ENCODE peak calls at places on chromosome 17, in six cellular contexts. C is neural progenitor cell, Q is mesendoderm, L is IMR-90, H is mesenchymal stem cell, E is uterus. X is an unnamed sample. For H3K36me3 and H3K4me1, the result is how much of the 10 kb centered on the place peaks cover.

GRCh38 chr17:35655303-35655702 is 68.2 kb downstream of the AP2B1 start:
- DNase-seq in C (no peak), Q (no peak), L (no peak), H (no peak), E (no peak), X (no peak)

GRCh38 chr17:51818777-51819176 is 339.7 kb downstream of the CA10 start:
- DNase-seq in C (no peak), Q (no peak), L (no peak), H (no peak), E (no peak), X (no peak)

GRCh38 chr17:78637643-78638042 is 60.4 kb upstream of the DNAH17 start:
- DNase-seq in C (no peak), Q (no peak), L (no peak), H (no peak), E (no peak), X (no peak)

GRCh38 chr17:14205992-14206461 is 30.6 kb downstream of the CDRT15 start:
- DNase-seq in C (no peak), Q (no peak), L (no peak), H (no peak), E (no peak), X (no peak)

GRCh38 chr17:56808503-56808902 is 25.2 kb downstream of the C17orf67 start:
- DNase-seq in C (no peak), Q (no peak), L (no peak), H (no peak), E (no peak), X (no peak)

GRCh38 chr17:68456529-68457167 is 648 bp downstream of the WIPI1 start:
- DNase-seq in C (peak), Q (peak), L (peak), H (peak), E (peak), X (peak)

GRCh38 chr17:4187076-4187475 is 44.1 kb downstream of the CYB5D2 start:
- DNase-seq in C (peak), Q (peak), L (no peak), H (no peak), E (peak), X (no peak)

GRCh38 chr17:31815212-31815611 is 43.8 kb downstream of the COPRS start:
- DNase-seq in C (no peak), Q (no peak), L (no peak), H (no peak), E (no peak), X (no peak)

GRCh38 chr17:81135503-81136283 is 29.6 kb upstream of the PVALEF start:
- DNase-seq in C (no peak), Q (no peak), L (no peak), H (no peak), E (no peak), X (no peak)

GRCh38 chr17:79002291-79002690 is 7.3 kb downstream of the CANT1 start:
- DNase-seq in C (no peak), Q (no peak), L (no peak), H (no peak), E (peak), X (no peak)

GRCh38 chr17:80924807-80925610 is 66.6 kb upstream of the CHMP6 start:
- DNase-seq in C (no peak), Q (no peak), L (no peak), H (no peak), E (no peak), X (no peak)

GRCh38 chr17:82720204-82720603 is 3.7 kb downstream of the FN3KRP start:
- DNase-seq in C (no peak), Q (no peak), L (no peak), H (no peak), E (no peak), X (no peak)
- H3K36me3 ChIP-seq in C (under half), Q (under half), L (under half), H (under half), E (under half), X (under half)

GRCh38 chr17:13047016-13047415 is 29.2 kb upstream of the ELAC2 start:
- DNase-seq in C (no peak), Q (peak), L (no peak), H (no peak), E (no peak), X (no peak)

GRCh38 chr17:13038931-13039665 is 21.3 kb upstream of the ELAC2 start:
- DNase-seq in C (no peak), Q (no peak), L (no peak), H (no peak), E (no peak), X (no peak)

GRCh38 chr17:13046361-13046760 is 28.5 kb upstream of the ELAC2 start:
- DNase-seq in C (no peak), Q (no peak), L (no peak), H (no peak), E (no peak), X (no peak)

GRCh38 chr17:13044713-13045112 is 26.9 kb upstream of the ELAC2 start:
- DNase-seq in C (no peak), Q (no peak), L (no peak), H (no peak), E (no peak), X (peak)
- H3K4me1 ChIP-seq in C (under half), Q (under half), L (under half), H (under half), E (under half), X (under half)

GRCh38 chr17:39517224-39517623 is 55.9 kb downstream of the CDK12 start:
- DNase-seq in C (no peak), Q (no peak), L (no peak), H (no peak), E (no peak), X (no peak)
- H3K36me3 ChIP-seq in C (under half), Q (under half), L (half or more), H (under half), E (under half), X (half or more)

DNA sequence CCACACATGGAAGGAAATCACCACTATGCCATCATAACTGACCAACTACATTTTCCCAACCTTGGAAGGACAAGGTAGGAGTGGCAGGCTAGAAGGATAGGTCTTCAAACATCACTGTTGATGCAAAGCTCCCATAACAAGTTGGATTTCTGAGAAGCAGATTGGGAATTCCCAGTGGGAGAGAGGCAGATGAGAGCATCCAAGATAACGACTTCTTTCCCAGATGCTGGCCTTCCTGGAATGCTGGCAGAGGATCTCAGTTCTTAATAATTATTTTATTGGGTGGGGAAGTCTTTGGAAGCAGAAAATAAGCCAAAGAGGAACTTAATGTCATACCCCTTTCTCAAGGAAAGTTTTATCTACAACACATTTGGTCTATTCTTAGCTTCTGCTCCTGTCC is 64.5 kb downstream of the MPRIP start:
- DNase-seq in C (no peak), Q (no peak), L (peak), H (no peak), E (no peak), X (no peak)
- H3K4me1 ChIP-seq in C (under half), Q (under half), L (under half), H (under half), E (under half), X (under half)

GRCh38 chr17:75288359-75288758 is 874 bp downstream of the SLC25A19 start:
- DNase-seq in C (no peak), Q (no peak), L (no peak), H (no peak), E (no peak), X (no peak)
- H3K36me3 ChIP-seq in C (under half), Q (under half), L (under half), H (under half), E (under half), X (under half)

DNA sequence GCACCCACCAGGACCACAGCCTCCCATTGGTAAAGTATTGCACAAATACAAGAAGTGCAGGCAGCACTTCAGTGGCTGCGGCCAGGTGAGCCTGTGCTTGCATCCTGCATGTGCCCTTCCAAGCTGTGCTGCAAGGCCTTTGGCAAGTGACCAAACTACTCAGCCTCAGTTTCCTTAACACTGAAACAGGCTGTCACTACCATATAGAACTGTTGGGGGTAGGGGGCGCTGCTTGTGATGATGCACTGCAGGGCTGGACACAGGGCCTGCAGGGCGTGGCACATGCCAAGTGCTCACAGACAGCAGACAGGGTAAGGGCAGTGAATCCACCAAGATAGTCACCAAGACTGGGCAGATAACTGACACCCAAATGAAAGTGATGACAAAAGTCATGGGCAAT is 65.6 kb upstream of the SREBF1 start:
- DNase-seq in C (no peak), Q (no peak), L (no peak), H (no peak), E (no peak), X (no peak)
- H3K4me1 ChIP-seq in C (under half), Q (under half), L (under half), H (under half), E (under half), X (under half)

GRCh38 chr17:61746248-61746985 is 116.9 kb downstream of the BRIP1 start:
- DNase-seq in C (no peak), Q (no peak), L (no peak), H (no peak), E (no peak), X (no peak)
- H3K36me3 ChIP-seq in C (under half), Q (under half), L (under half), H (under half), E (under half), X (under half)

GRCh38 chr17:77316651-77317050 is 175.9 kb downstream of the SEC14L1 start:
- DNase-seq in C (no peak), Q (no peak), L (no peak), H (no peak), E (no peak), X (no peak)
- H3K4me1 ChIP-seq in C (under half), Q (under half), L (under half), H (half or more), E (under half), X (half or more)